ENCODE peak calls at places on chromosome 4, in six cellular contexts. F is breast epithelium, W is upper lobe of left lung, D is GM23338, H is transverse colon, O is suprapubic skin. I is an unnamed sample.

GRCh38 chr4:164293776-164294175 is 460.2 kb upstream of the SMIM31 start:
- DNase-seq in W (no peak), F (no peak), O (no peak), D (no peak), H (no peak), I (no peak)

GRCh38 chr4:73718375-73719373 is 21.7 kb upstream of the CXCL8 start:
- DNase-seq in O (no peak), D (no peak), H (no peak), F (no peak), W (no peak), I (no peak)

GRCh38 chr4:186243331-186243730 is 16.0 kb downstream of the KLKB1 start:
- DNase-seq in F (no peak), O (no peak), D (peak), H (no peak), W (no peak), I (no peak)

GRCh38 chr4:144583658-144584057 is 62.3 kb upstream of the HHIP start:
- DNase-seq in F (no peak), D (no peak), O (no peak), W (no peak), H (no peak), I (no peak)

GRCh38 chr4:3073158-3074077 is 920 bp downstream of the HTT-AS start:
- DNase-seq in D (peak), F (no peak), W (no peak), H (no peak), O (no peak), I (no peak)

GRCh38 chr4:82560853-82561744 is 689 bp downstream of the TMEM150C start:
- DNase-seq in H (peak), W (peak), O (no peak), D (peak), F (no peak), I (peak)

GRCh38 chr4:36771411-36772153 is 473.0 kb upstream of the NWD2 start:
- DNase-seq in F (no peak), H (no peak), D (no peak), O (no peak), W (no peak), I (no peak)

GRCh38 chr4:175998782-175999181 is 66.9 kb upstream of the WDR17 start:
- DNase-seq in O (no peak), D (peak), F (no peak), W (no peak), H (no peak), I (no peak)

GRCh38 chr4:17535906-17536305 is 20.9 kb downstream of the CLRN2 start:
- DNase-seq in D (no peak), F (no peak), W (no peak), H (no peak), O (no peak), I (no peak)

GRCh38 chr4:143336828-143337599 is at the start of gene GAB1:
- DNase-seq in W (peak), H (peak), O (peak), D (peak), F (peak), I (no peak)

GRCh38 chr4:122548452-122548851 is 72.4 kb downstream of the IL21 start:
- DNase-seq in H (no peak), D (no peak), W (no peak), F (no peak), O (no peak), I (no peak)

GRCh38 chr4:16384496-16384895 is 158.2 kb upstream of the TAPT1 start:
- DNase-seq in D (peak), F (no peak), H (no peak), W (no peak), O (no peak), I (no peak)

GRCh38 chr4:76896731-76897521 is 1.0 kb downstream of the SOWAHB start:
- DNase-seq in F (peak), W (peak), D (peak), H (peak), O (no peak), I (no peak)

GRCh38 chr4:23775694-23776093 is 114.2 kb downstream of the PPARGC1A start:
- DNase-seq in H (no peak), W (no peak), O (no peak), F (no peak), D (no peak), I (no peak)

GRCh38 chr4:14339715-14340114 is 662.6 kb upstream of the CPEB2 start:
- DNase-seq in D (peak), W (no peak), F (no peak), O (no peak), H (no peak), I (no peak)

GRCh38 chr4:37528161-37528560 is 158.0 kb downstream of the RELL1 start:
- DNase-seq in F (no peak), D (peak), W (no peak), O (no peak), H (no peak), I (no peak)

GRCh38 chr4:101163936-101164335 is 183.4 kb downstream of the PPP3CA start:
- DNase-seq in W (no peak), H (no peak), O (no peak), D (no peak), F (no peak), I (no peak)

GRCh38 chr4:130288576-130288975 is 1192.6 kb downstream of the C4orf33 start:
- DNase-seq in D (no peak), O (no peak), H (no peak), F (no peak), W (no peak), I (no peak)

GRCh38 chr4:86892639-86892965 is 380 bp upstream of the C4orf36 start:
- DNase-seq in W (no peak), D (no peak), H (no peak), O (no peak), F (no peak), I (no peak)

GRCh38 chr4:86896596-86896995 is 4.4 kb upstream of the C4orf36 start:
- DNase-seq in O (no peak), F (no peak), D (no peak), H (no peak), W (no peak), I (no peak)

GRCh38 chr4:86893136-86893535 is 914 bp upstream of the C4orf36 start:
- DNase-seq in O (no peak), W (peak), D (no peak), F (no peak), H (no peak), I (no peak)

GRCh38 chr4:86895692-86896488 is 3.7 kb upstream of the C4orf36 start:
- DNase-seq in D (peak), O (no peak), H (no peak), F (no peak), W (no peak), I (no peak)

GRCh38 chr4:86894465-86894864 is 2.2 kb upstream of the C4orf36 start:
- DNase-seq in F (no peak), O (no peak), D (no peak), W (no peak), H (no peak), I (no peak)
- TF ChIP-seq POLR2AphosphoS5 in F (no peak), O (no peak), D (no peak), W (no peak), H (no peak), I (no peak)

DNA sequence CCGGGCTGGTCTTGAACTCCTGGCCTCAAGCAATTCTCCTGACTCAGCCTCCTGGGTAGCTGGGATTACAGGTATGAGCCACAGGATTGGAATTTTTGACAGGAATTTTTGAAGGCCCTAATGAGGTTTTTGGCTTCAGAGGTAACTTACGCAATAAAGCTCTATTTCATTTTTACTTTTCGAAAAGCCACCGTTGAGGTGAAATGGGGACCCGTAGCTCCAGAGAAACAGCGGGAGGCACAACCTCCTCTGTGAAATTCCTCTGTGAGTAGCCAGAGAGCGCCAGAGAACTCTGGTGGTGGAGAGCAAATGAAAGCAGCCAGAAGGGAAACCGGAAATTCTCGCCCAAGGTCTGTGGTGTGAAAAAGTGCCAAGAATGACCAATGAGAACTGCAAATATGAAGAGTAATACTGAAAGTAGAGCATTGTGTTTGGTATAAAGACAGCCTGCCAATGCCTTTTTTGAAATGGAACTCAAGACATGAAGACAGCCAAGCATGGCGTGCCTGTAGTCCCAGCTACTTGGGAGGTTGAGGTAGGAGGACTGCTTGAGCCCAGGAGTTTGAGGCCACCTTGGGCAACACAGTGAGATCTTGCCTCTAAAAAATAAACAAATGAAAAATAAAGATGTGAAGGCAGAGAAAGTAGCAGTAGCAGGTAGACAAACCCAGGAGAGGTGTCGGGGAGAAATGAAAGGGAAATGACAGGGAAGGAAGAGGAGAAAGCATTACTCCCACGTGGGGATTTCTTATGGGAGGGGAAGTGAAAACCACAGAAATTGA is 33.0 kb upstream of the TMEM131L start:
- DNase-seq in F (peak), O (no peak), D (peak), W (no peak), H (peak), I (no peak)
- H3K4me3 ChIP-seq in F (peak), O (peak), D (no peak), W (peak), H (no peak), I (no peak)

DNA sequence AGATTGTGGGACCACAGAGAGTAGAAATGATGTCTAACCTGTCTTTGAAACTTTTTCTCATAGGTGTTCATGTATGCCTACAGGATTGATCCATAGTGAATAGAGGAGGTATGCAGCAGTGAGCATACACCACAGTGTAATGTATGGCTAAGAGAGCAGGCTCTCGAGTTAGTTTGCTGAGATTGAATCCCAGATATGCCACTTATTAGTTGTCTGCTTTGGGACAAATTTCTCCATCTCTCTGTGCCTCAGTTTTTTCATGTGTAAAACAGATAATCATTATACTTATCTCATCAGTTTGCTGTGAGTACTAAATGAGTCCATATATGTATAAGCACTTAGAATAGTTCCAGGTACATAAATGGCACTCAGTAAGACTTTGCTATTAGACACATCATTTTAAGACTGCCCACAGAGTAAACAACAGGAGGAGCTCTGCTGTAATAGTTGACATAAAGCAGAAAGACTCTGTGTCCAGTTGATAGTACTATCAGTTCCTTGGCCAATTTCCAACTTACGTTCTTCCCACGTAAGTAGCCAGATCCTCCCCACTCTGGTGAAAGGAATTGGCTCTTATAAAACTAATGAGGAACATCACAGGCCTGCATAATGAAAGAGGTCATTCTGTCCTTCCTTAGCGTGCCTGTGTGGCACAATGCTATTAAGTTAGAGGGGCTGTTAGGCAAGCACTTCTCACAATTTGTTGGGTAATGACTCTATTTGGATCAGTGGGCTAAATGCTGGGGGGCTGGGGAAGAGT is 20.7 kb upstream of the RNF150 start:
- DNase-seq in H (no peak), O (no peak), D (peak), W (no peak), F (no peak), I (no peak)
- TF ChIP-seq POLR2AphosphoS5 in H (peak), O (no peak), D (no peak), W (no peak), F (no peak), I (no peak)

GRCh38 chr4:87230806-87231205 is 10.4 kb upstream of the KLHL8 start:
- DNase-seq in F (no peak), H (no peak), O (no peak), W (no peak), D (no peak), I (no peak)

GRCh38 chr4:87232241-87232640 is 11.8 kb upstream of the KLHL8 start:
- DNase-seq in F (no peak), D (no peak), H (no peak), W (no peak), O (no peak), I (no peak)

GRCh38 chr4:87239821-87240220 is 19.4 kb upstream of the KLHL8 start:
- DNase-seq in W (no peak), D (no peak), H (no peak), O (no peak), F (no peak), I (no peak)

GRCh38 chr4:87236851-87237250 is 16.4 kb upstream of the KLHL8 start:
- DNase-seq in W (no peak), O (no peak), F (no peak), D (no peak), H (no peak), I (no peak)

GRCh38 chr4:87235020-87235671 is 14.7 kb upstream of the KLHL8 start:
- DNase-seq in W (no peak), H (no peak), F (no peak), D (no peak), O (no peak), I (no peak)
- H3K4me3 ChIP-seq in W (peak), H (no peak), F (peak), D (peak), O (peak), I (peak)

GRCh38 chr4:1207603-1208265 is 35.4 kb upstream of the SPON2 start:
- DNase-seq in W (peak), F (peak), D (peak), O (peak), H (peak), I (no peak)
- TF ChIP-seq POLR2AphosphoS5 in W (no peak), F (no peak), D (no peak), O (no peak), H (peak), I (peak)

GRCh38 chr4:71074452-71075299 is 81.2 kb downstream of the DCK start:
- DNase-seq in H (peak), D (no peak), F (no peak), O (no peak), W (no peak), I (no peak)
- H3K4me3 ChIP-seq in H (no peak), D (no peak), F (no peak), O (no peak), W (no peak), I (peak)

DNA sequence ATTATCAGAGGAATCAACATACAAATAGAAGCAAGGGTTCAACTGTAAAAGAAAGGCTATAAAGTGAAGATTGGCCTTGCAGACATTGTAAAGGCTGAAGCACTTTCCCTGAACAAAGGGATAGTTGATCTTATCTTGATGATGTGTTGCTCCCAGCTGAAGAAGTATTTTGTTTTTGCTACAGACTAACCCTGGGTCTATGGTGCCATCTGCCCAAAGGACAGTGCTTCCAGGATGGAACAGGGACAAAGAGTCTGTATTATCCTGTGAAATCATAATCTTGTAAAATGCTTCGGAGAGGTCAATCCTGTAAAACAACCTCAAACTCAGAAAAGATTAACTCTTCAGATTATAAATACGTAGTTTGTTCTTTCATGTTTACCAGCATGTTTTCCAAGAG is 251.7 kb upstream of the ANKRD50 start:
- DNase-seq in D (no peak), F (no peak), H (no peak), W (no peak), O (no peak), I (no peak)
- TF ChIP-seq POLR2AphosphoS5 in D (no peak), F (no peak), H (no peak), W (no peak), O (no peak), I (no peak)

GRCh38 chr4:10441512-10441911 is 15.7 kb downstream of the ZNF518B start:
- DNase-seq in W (no peak), D (peak), H (no peak), O (no peak), F (no peak), I (no peak)
- H3K4me3 ChIP-seq in W (no peak), D (no peak), H (no peak), O (no peak), F (no peak), I (no peak)

GRCh38 chr4:123783091-123783765 is 386.6 kb downstream of the SPRY1 start:
- DNase-seq in F (no peak), W (no peak), H (no peak), D (no peak), O (no peak), I (no peak)

GRCh38 chr4:123785515-123785914 is 388.9 kb downstream of the SPRY1 start:
- DNase-seq in F (no peak), D (peak), O (peak), W (no peak), H (peak), I (peak)

GRCh38 chr4:123784626-123785025 is 388.0 kb downstream of the SPRY1 start:
- DNase-seq in W (no peak), D (no peak), F (no peak), O (no peak), H (no peak), I (no peak)

GRCh38 chr4:123786159-123786915 is 389.7 kb downstream of the SPRY1 start:
- DNase-seq in W (no peak), H (no peak), D (no peak), F (no peak), O (no peak), I (no peak)

DNA sequence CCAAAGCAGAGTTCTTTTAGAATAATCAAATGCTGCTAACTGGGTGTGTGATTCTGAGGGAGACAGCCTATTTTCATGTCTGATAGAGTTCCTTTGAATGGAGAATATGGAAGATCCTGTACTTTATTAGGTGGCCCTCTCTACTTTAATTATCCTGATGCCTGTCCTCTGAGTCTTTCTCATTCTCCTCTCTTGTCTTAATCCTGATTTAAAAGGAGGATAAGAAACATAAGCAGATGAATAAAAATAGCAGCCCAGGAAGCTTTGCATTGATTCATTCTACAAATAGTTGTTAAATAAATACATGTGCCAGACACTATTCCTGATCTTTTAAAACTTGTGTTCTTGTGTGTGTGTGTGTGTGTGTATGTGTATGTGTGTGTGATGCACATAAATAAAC is 387.3 kb downstream of the SPRY1 start:
- DNase-seq in W (no peak), D (no peak), O (no peak), H (no peak), F (no peak), I (no peak)
- TF ChIP-seq POLR2AphosphoS5 in W (no peak), D (no peak), O (no peak), H (no peak), F (no peak), I (no peak)

I was measured in esophagus muscularis mucosa.